ENCODE peak calls at places on chromosomes 2 and 18, in five cellular contexts. One of them, this sample, is unnamed.

GRCh38 chr18:44804033-44804432 is 123.3 kb downstream of the SETBP1 start:
- DNase-seq in GM12878: no peak
- DNase-seq in AG09319: no peak
- DNase-seq in fibroblast of lung: peak
- DNase-seq in hepatocyte: no peak
- DNase-seq in this sample: no peak

GRCh38 chr18:22324191-22325131 is 93.3 kb downstream of the CTAGE1 start:
- DNase-seq in GM12878: no peak
- DNase-seq in AG09319: no peak
- DNase-seq in fibroblast of lung: peak
- DNase-seq in hepatocyte: peak
- DNase-seq in this sample: peak

GRCh38 chr2:240293865-240294461 is 141.5 kb upstream of the GPC1 start:
- DNase-seq in GM12878: no peak
- DNase-seq in AG09319: no peak
- DNase-seq in fibroblast of lung: no peak
- DNase-seq in hepatocyte: no peak
- DNase-seq in this sample: no peak

GRCh38 chr18:61322265-61322873 is 10.9 kb upstream of the CDH20 start:
- DNase-seq in GM12878: no peak
- DNase-seq in AG09319: peak
- DNase-seq in fibroblast of lung: peak
- DNase-seq in hepatocyte: peak
- DNase-seq in this sample: peak

GRCh38 chr2:150916997-150917396 is 344.7 kb downstream of the RBM43 start:
- DNase-seq in GM12878: no peak
- DNase-seq in AG09319: no peak
- DNase-seq in fibroblast of lung: no peak
- DNase-seq in hepatocyte: no peak
- DNase-seq in this sample: no peak

GRCh38 chr2:3642521-3643215 is 15.3 kb upstream of the ALLC start:
- DNase-seq in GM12878: no peak
- DNase-seq in AG09319: no peak
- DNase-seq in fibroblast of lung: no peak
- DNase-seq in hepatocyte: no peak
- DNase-seq in this sample: no peak

GRCh38 chr18:136433-136832 is 21.9 kb upstream of the USP14 start:
- DNase-seq in GM12878: no peak
- DNase-seq in AG09319: no peak
- DNase-seq in fibroblast of lung: no peak
- DNase-seq in hepatocyte: no peak
- DNase-seq in this sample: no peak

GRCh38 chr2:20415511-20415918 is 31.4 kb upstream of the RHOB start:
- DNase-seq in GM12878: no peak
- DNase-seq in AG09319: no peak
- DNase-seq in fibroblast of lung: peak
- DNase-seq in hepatocyte: no peak
- DNase-seq in this sample: no peak

GRCh38 chr2:96636772-96637171 is 1.3 kb downstream of the KANSL3 start:
- DNase-seq in GM12878: no peak
- DNase-seq in AG09319: no peak
- DNase-seq in fibroblast of lung: peak
- DNase-seq in hepatocyte: no peak
- DNase-seq in this sample: no peak

GRCh38 chr2:210861038-210861665 is 304.8 kb downstream of the CPS1 start:
- DNase-seq in GM12878: no peak
- DNase-seq in AG09319: no peak
- DNase-seq in fibroblast of lung: no peak
- DNase-seq in hepatocyte: no peak
- DNase-seq in this sample: no peak

GRCh38 chr18:62555135-62555534 is 32.3 kb downstream of the ZCCHC2 start:
- DNase-seq in GM12878: no peak
- DNase-seq in AG09319: no peak
- DNase-seq in fibroblast of lung: peak
- DNase-seq in hepatocyte: no peak
- DNase-seq in this sample: no peak

GRCh38 chr2:9679218-9679617 is 48.4 kb upstream of the YWHAQ start:
- DNase-seq in GM12878: no peak
- DNase-seq in AG09319: no peak
- DNase-seq in fibroblast of lung: no peak
- DNase-seq in hepatocyte: no peak
- DNase-seq in this sample: no peak

GRCh38 chr2:235803028-235803427 is 309.2 kb downstream of the AGAP1 start:
- DNase-seq in GM12878: no peak
- DNase-seq in AG09319: no peak
- DNase-seq in fibroblast of lung: peak
- DNase-seq in hepatocyte: no peak
- DNase-seq in this sample: no peak
- TF ChIP-seq CTCF in GM12878: no peak
- TF ChIP-seq CTCF in AG09319: peak
- TF ChIP-seq CTCF in fibroblast of lung: no peak
- TF ChIP-seq CTCF in hepatocyte: peak
- TF ChIP-seq CTCF in this sample: peak

GRCh38 chr2:238120463-238121298 is 17.8 kb upstream of the KLHL30 start:
- DNase-seq in GM12878: no peak
- DNase-seq in AG09319: no peak
- DNase-seq in fibroblast of lung: no peak
- DNase-seq in hepatocyte: no peak
- DNase-seq in this sample: no peak
- TF ChIP-seq CTCF in GM12878: no peak
- TF ChIP-seq CTCF in AG09319: peak
- TF ChIP-seq CTCF in fibroblast of lung: no peak
- TF ChIP-seq CTCF in hepatocyte: peak
- TF ChIP-seq CTCF in this sample: peak

GRCh38 chr2:152349416-152349815 is 14.4 kb downstream of the FMNL2 start:
- DNase-seq in GM12878: no peak
- DNase-seq in AG09319: no peak
- DNase-seq in fibroblast of lung: no peak
- DNase-seq in hepatocyte: no peak
- DNase-seq in this sample: no peak

GRCh38 chr2:152344561-152345195 is 9.7 kb downstream of the FMNL2 start:
- DNase-seq in GM12878: no peak
- DNase-seq in AG09319: no peak
- DNase-seq in fibroblast of lung: no peak
- DNase-seq in hepatocyte: no peak
- DNase-seq in this sample: no peak

GRCh38 chr2:152347076-152347475 is 12.1 kb downstream of the FMNL2 start:
- DNase-seq in GM12878: no peak
- DNase-seq in AG09319: no peak
- DNase-seq in fibroblast of lung: no peak
- DNase-seq in hepatocyte: no peak
- DNase-seq in this sample: no peak

GRCh38 chr2:152350155-152350679 is 15.2 kb downstream of the FMNL2 start:
- DNase-seq in GM12878: no peak
- DNase-seq in AG09319: no peak
- DNase-seq in fibroblast of lung: no peak
- DNase-seq in hepatocyte: no peak
- DNase-seq in this sample: no peak

DNA sequence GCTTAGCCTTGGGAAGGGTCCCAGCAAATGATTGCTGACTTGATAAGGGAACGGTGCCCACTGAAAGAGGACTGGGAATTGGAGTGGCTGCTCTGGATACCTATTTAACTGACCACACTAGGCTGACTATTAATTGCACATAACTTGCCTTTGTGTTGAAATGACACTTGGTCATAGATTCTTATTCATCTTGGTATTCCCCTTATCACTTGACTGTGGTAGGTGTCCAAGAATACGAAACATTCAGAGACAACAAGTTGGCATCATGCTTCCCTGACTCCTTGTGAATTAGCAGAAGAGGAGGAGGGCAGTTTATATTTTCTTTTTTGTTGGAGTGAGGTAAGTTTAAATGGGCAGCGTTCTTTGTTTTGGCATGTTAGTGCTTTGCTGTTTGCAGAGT is 13.4 kb downstream of the FMNL2 start:
- DNase-seq in GM12878: no peak
- DNase-seq in AG09319: no peak
- DNase-seq in fibroblast of lung: no peak
- DNase-seq in hepatocyte: no peak
- DNase-seq in this sample: no peak
- TF ChIP-seq CTCF in GM12878: no peak
- TF ChIP-seq CTCF in AG09319: no peak
- TF ChIP-seq CTCF in fibroblast of lung: no peak
- TF ChIP-seq CTCF in hepatocyte: no peak
- TF ChIP-seq CTCF in this sample: no peak

GRCh38 chr2:132278267-132278666 is 116.5 kb upstream of the ANKRD30BL start:
- DNase-seq in GM12878: no peak
- DNase-seq in AG09319: no peak
- DNase-seq in fibroblast of lung: no peak
- DNase-seq in hepatocyte: no peak
- DNase-seq in this sample: no peak
- TF ChIP-seq CTCF in GM12878: no peak
- TF ChIP-seq CTCF in AG09319: no peak
- TF ChIP-seq CTCF in fibroblast of lung: no peak
- TF ChIP-seq CTCF in hepatocyte: no peak
- TF ChIP-seq CTCF in this sample: no peak

DNA sequence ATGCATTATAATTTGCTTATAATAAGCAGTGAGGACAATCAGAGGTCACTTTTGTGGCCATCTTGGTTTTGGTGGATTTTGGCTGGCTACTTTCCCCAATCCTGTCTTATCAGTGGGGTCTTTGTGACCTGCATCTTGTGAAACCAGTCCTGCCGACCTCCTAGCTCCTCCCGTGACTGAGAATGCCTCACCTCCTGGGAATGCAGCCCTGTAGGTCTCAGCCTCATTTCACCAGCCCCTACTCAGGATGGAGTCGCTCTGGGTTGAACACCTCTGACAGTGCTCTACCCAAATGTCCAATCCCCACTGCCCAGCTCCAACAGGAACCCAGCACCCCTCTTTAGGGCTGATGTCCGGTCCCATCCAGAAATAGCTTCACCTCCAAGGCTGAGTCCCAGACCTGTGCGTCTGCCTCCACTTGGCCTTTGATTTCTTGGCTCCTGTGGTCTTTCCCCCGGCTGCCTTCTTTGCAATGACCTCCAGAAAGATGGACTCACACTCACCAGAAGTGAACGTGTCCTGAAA is 31.3 kb upstream of the PXDN start:
- DNase-seq in GM12878: no peak
- DNase-seq in AG09319: no peak
- DNase-seq in fibroblast of lung: no peak
- DNase-seq in hepatocyte: no peak
- DNase-seq in this sample: no peak
- TF ChIP-seq CTCF in GM12878: no peak
- TF ChIP-seq CTCF in AG09319: no peak
- TF ChIP-seq CTCF in fibroblast of lung: no peak
- TF ChIP-seq CTCF in hepatocyte: no peak
- TF ChIP-seq CTCF in this sample: no peak

DNA sequence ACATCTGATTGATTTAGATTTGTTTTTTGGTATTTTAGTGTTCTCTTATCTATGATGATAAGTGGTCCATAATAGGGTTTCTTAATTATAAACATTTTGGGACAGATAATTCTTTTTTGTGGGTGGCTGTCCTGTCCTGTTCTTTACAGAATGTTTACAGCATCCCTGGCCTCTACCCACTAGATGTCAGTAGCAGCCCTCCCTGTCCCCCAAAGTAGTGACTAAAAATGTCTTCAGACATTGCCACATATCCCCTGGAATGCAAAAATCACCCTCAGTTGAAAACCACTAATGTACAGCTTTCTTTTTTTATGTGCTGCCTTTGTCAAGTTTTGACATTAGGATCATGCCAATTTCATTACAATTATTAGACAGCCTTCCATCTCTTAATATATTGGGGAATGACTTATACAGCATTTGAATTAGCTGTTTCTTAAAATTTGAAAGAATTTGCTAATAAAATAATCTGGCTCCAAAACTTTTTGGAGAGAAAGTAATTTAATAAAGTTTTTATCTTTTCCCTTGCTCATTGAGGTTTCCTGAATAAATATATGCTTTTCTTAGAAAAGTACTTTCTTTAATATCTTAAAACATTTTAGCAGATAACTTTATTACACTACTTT is 19.5 kb downstream of the WIPF1 start:
- DNase-seq in GM12878: no peak
- DNase-seq in AG09319: peak
- DNase-seq in fibroblast of lung: peak
- DNase-seq in hepatocyte: peak
- DNase-seq in this sample: no peak
- TF ChIP-seq CTCF in GM12878: peak
- TF ChIP-seq CTCF in AG09319: peak
- TF ChIP-seq CTCF in fibroblast of lung: peak
- TF ChIP-seq CTCF in hepatocyte: peak
- TF ChIP-seq CTCF in this sample: peak

This sample was measured in neural crest cell.